ENCODE peak calls at places on chromosomes 5 and 9, in eight cellular contexts. One of them, this sample, is unnamed.

GRCh38 chr5:74367241-74367733 is 273.2 kb downstream of the ENC1 start:
- DNase-seq in HFFc6: no peak
- DNase-seq in endothelial cell of umbilical vein: no peak
- DNase-seq in nephron progenitor cell: no peak
- DNase-seq in mesothelial cell of epicardium: no peak
- DNase-seq in left lung: no peak
- DNase-seq in BJ: no peak
- DNase-seq in left ventricle myocardium inferior: peak; percentile 24
- DNase-seq in this sample: no peak

GRCh38 chr5:138276402-138277054 is 2.1 kb upstream of the GFRA3 start:
- DNase-seq in HFFc6: no peak
- DNase-seq in endothelial cell of umbilical vein: no peak
- DNase-seq in nephron progenitor cell: no peak
- DNase-seq in mesothelial cell of epicardium: no peak
- DNase-seq in left lung: no peak
- DNase-seq in BJ: no peak
- DNase-seq in left ventricle myocardium inferior: no peak
- DNase-seq in this sample: no peak

GRCh38 chr5:103973669-103974068 is 411.1 kb upstream of the NUDT12 start:
- DNase-seq in HFFc6: no peak
- DNase-seq in endothelial cell of umbilical vein: no peak
- DNase-seq in nephron progenitor cell: no peak
- DNase-seq in mesothelial cell of epicardium: no peak
- DNase-seq in left lung: no peak
- DNase-seq in BJ: no peak
- DNase-seq in left ventricle myocardium inferior: no peak
- DNase-seq in this sample: no peak

GRCh38 chr9:127384016-127384730 is 12.8 kb upstream of the SLC2A8 start:
- DNase-seq in HFFc6: no peak
- DNase-seq in endothelial cell of umbilical vein: no peak
- DNase-seq in nephron progenitor cell: no peak
- DNase-seq in mesothelial cell of epicardium: no peak
- DNase-seq in left lung: no peak
- DNase-seq in BJ: no peak
- DNase-seq in left ventricle myocardium inferior: no peak
- DNase-seq in this sample: no peak

GRCh38 chr9:14326264-14326826 is 12.4 kb upstream of the NFIB start:
- DNase-seq in HFFc6: peak; percentile 34
- DNase-seq in endothelial cell of umbilical vein: peak; percentile 52
- DNase-seq in nephron progenitor cell: no peak
- DNase-seq in mesothelial cell of epicardium: no peak
- DNase-seq in left lung: no peak
- DNase-seq in BJ: peak; percentile 7
- DNase-seq in left ventricle myocardium inferior: no peak
- DNase-seq in this sample: no peak

GRCh38 chr5:139745800-139746690 is 49.6 kb upstream of the PSD2 start:
- DNase-seq in HFFc6: peak; percentile 55
- DNase-seq in endothelial cell of umbilical vein: peak; percentile 67
- DNase-seq in nephron progenitor cell: peak; percentile 83
- DNase-seq in mesothelial cell of epicardium: peak; percentile 43
- DNase-seq in left lung: peak; percentile 54
- DNase-seq in BJ: no peak
- DNase-seq in left ventricle myocardium inferior: peak; percentile 56
- DNase-seq in this sample: peak; percentile 78

GRCh38 chr5:93517828-93518227 is 63.2 kb downstream of the NR2F1-AS1 start:
- DNase-seq in HFFc6: no peak
- DNase-seq in endothelial cell of umbilical vein: no peak
- DNase-seq in nephron progenitor cell: no peak
- DNase-seq in mesothelial cell of epicardium: no peak
- DNase-seq in left lung: no peak
- DNase-seq in BJ: no peak
- DNase-seq in left ventricle myocardium inferior: no peak
- DNase-seq in this sample: no peak

GRCh38 chr5:160133071-160133917 is 14.0 kb upstream of the PWWP2A start:
- DNase-seq in HFFc6: no peak
- DNase-seq in endothelial cell of umbilical vein: peak; percentile 9
- DNase-seq in nephron progenitor cell: peak; percentile 34
- DNase-seq in mesothelial cell of epicardium: no peak
- DNase-seq in left lung: peak; percentile 61
- DNase-seq in BJ: no peak
- DNase-seq in left ventricle myocardium inferior: peak; percentile 21
- DNase-seq in this sample: peak; percentile 27

GRCh38 chr9:137272241-137273094 is 5.1 kb upstream of the TOR4A start:
- DNase-seq in HFFc6: no peak
- DNase-seq in endothelial cell of umbilical vein: no peak
- DNase-seq in nephron progenitor cell: no peak
- DNase-seq in mesothelial cell of epicardium: no peak
- DNase-seq in left lung: no peak
- DNase-seq in BJ: no peak
- DNase-seq in left ventricle myocardium inferior: no peak
- DNase-seq in this sample: no peak

GRCh38 chr9:81815781-81816180 is 112.4 kb upstream of the SPATA31D4 start:
- DNase-seq in HFFc6: no peak
- DNase-seq in endothelial cell of umbilical vein: no peak
- DNase-seq in nephron progenitor cell: no peak
- DNase-seq in mesothelial cell of epicardium: no peak
- DNase-seq in left lung: no peak
- DNase-seq in BJ: no peak
- DNase-seq in left ventricle myocardium inferior: no peak
- DNase-seq in this sample: no peak

GRCh38 chr5:72234265-72234700 is 85.8 kb downstream of the MRPS27 start:
- DNase-seq in HFFc6: peak; percentile 47
- DNase-seq in endothelial cell of umbilical vein: peak; percentile 89
- DNase-seq in nephron progenitor cell: no peak
- DNase-seq in mesothelial cell of epicardium: no peak
- DNase-seq in left lung: no peak
- DNase-seq in BJ: no peak
- DNase-seq in left ventricle myocardium inferior: no peak
- DNase-seq in this sample: no peak

GRCh38 chr5:74622944-74623343 is 17.6 kb downstream of the ENC1 start:
- DNase-seq in HFFc6: no peak
- DNase-seq in endothelial cell of umbilical vein: no peak
- DNase-seq in nephron progenitor cell: no peak
- DNase-seq in mesothelial cell of epicardium: no peak
- DNase-seq in left lung: no peak
- DNase-seq in BJ: no peak
- DNase-seq in left ventricle myocardium inferior: no peak
- DNase-seq in this sample: no peak

GRCh38 chr9:754150-754931 is 87.2 kb upstream of the DMRT1 start:
- DNase-seq in HFFc6: no peak
- DNase-seq in endothelial cell of umbilical vein: no peak
- DNase-seq in nephron progenitor cell: no peak
- DNase-seq in mesothelial cell of epicardium: no peak
- DNase-seq in left lung: no peak
- DNase-seq in BJ: no peak
- DNase-seq in left ventricle myocardium inferior: no peak
- DNase-seq in this sample: no peak

GRCh38 chr5:37308796-37309195 is 59.6 kb upstream of the CPLANE1 start:
- DNase-seq in HFFc6: no peak
- DNase-seq in endothelial cell of umbilical vein: no peak
- DNase-seq in nephron progenitor cell: no peak
- DNase-seq in mesothelial cell of epicardium: no peak
- DNase-seq in left lung: no peak
- DNase-seq in BJ: no peak
- DNase-seq in left ventricle myocardium inferior: no peak
- DNase-seq in this sample: no peak

GRCh38 chr5:34842554-34842953 is 3.6 kb downstream of the TTC23L start:
- DNase-seq in HFFc6: no peak
- DNase-seq in endothelial cell of umbilical vein: no peak
- DNase-seq in nephron progenitor cell: no peak
- DNase-seq in mesothelial cell of epicardium: no peak
- DNase-seq in left lung: no peak
- DNase-seq in BJ: no peak
- DNase-seq in left ventricle myocardium inferior: no peak
- DNase-seq in this sample: no peak

GRCh38 chr9:33932078-33932807 is 115.3 kb downstream of the UBE2R2 start:
- DNase-seq in HFFc6: no peak
- DNase-seq in endothelial cell of umbilical vein: no peak
- DNase-seq in nephron progenitor cell: no peak
- DNase-seq in mesothelial cell of epicardium: no peak
- DNase-seq in left lung: no peak
- DNase-seq in BJ: no peak
- DNase-seq in left ventricle myocardium inferior: no peak
- DNase-seq in this sample: no peak

DNA sequence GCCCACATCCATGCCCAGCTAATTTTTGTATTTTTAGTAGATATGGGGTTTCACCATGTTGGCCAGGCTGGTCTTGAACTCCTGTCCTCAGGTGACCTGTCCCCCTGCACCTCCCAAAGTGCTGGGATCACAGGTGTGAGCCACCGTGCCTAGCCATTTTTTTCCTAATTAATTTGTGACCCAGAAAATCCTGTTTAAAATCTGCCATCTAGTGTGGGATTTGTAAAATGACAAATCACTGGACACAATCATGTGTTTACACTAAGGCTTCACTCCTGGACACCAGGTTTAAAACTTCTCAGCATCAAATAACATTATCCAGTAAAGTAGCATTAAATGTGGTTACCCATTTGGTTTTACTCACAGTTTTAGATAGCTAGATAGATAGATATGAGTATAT is 18.6 kb upstream of the KDM4C start:
- DNase-seq in HFFc6: peak; percentile 13
- DNase-seq in endothelial cell of umbilical vein: peak; percentile 28
- DNase-seq in nephron progenitor cell: no peak
- DNase-seq in mesothelial cell of epicardium: no peak
- DNase-seq in left lung: no peak
- DNase-seq in BJ: no peak
- DNase-seq in left ventricle myocardium inferior: no peak
- DNase-seq in this sample: no peak
- TF ChIP-seq CTCF in HFFc6: peak; percentile 73
- TF ChIP-seq CTCF in endothelial cell of umbilical vein: peak; percentile 25
- TF ChIP-seq CTCF in nephron progenitor cell: no peak
- TF ChIP-seq CTCF in mesothelial cell of epicardium: no peak
- TF ChIP-seq CTCF in left lung: no peak
- TF ChIP-seq CTCF in BJ: peak; percentile 34
- TF ChIP-seq CTCF in left ventricle myocardium inferior: peak; percentile 35
- TF ChIP-seq CTCF in this sample: peak; percentile 38

GRCh38 chr9:108419379-108419778 is 436.4 kb downstream of the ACTL7B start:
- DNase-seq in HFFc6: no peak
- DNase-seq in endothelial cell of umbilical vein: no peak
- DNase-seq in nephron progenitor cell: no peak
- DNase-seq in mesothelial cell of epicardium: no peak
- DNase-seq in left lung: no peak
- DNase-seq in BJ: no peak
- DNase-seq in left ventricle myocardium inferior: no peak
- DNase-seq in this sample: no peak

GRCh38 chr9:108411632-108412031 is 444.2 kb downstream of the ACTL7B start:
- DNase-seq in HFFc6: no peak
- DNase-seq in endothelial cell of umbilical vein: no peak
- DNase-seq in nephron progenitor cell: no peak
- DNase-seq in mesothelial cell of epicardium: no peak
- DNase-seq in left lung: no peak
- DNase-seq in BJ: no peak
- DNase-seq in left ventricle myocardium inferior: no peak
- DNase-seq in this sample: no peak

GRCh38 chr9:108412755-108413154 is 443.0 kb downstream of the ACTL7B start:
- DNase-seq in HFFc6: no peak
- DNase-seq in endothelial cell of umbilical vein: no peak
- DNase-seq in nephron progenitor cell: no peak
- DNase-seq in mesothelial cell of epicardium: no peak
- DNase-seq in left lung: no peak
- DNase-seq in BJ: no peak
- DNase-seq in left ventricle myocardium inferior: no peak
- DNase-seq in this sample: no peak

GRCh38 chr9:108417726-108418125 is 438.1 kb downstream of the ACTL7B start:
- DNase-seq in HFFc6: no peak
- DNase-seq in endothelial cell of umbilical vein: no peak
- DNase-seq in nephron progenitor cell: no peak
- DNase-seq in mesothelial cell of epicardium: no peak
- DNase-seq in left lung: no peak
- DNase-seq in BJ: no peak
- DNase-seq in left ventricle myocardium inferior: no peak
- DNase-seq in this sample: no peak

GRCh38 chr9:108416321-108416720 is 439.5 kb downstream of the ACTL7B start:
- DNase-seq in HFFc6: no peak
- DNase-seq in endothelial cell of umbilical vein: no peak
- DNase-seq in nephron progenitor cell: no peak
- DNase-seq in mesothelial cell of epicardium: no peak
- DNase-seq in left lung: no peak
- DNase-seq in BJ: no peak
- DNase-seq in left ventricle myocardium inferior: no peak
- DNase-seq in this sample: no peak
- TF ChIP-seq CTCF in HFFc6: peak; percentile 42
- TF ChIP-seq CTCF in endothelial cell of umbilical vein: no peak
- TF ChIP-seq CTCF in nephron progenitor cell: no peak
- TF ChIP-seq CTCF in mesothelial cell of epicardium: no peak
- TF ChIP-seq CTCF in left lung: no peak
- TF ChIP-seq CTCF in BJ: no peak
- TF ChIP-seq CTCF in left ventricle myocardium inferior: no peak
- TF ChIP-seq CTCF in this sample: no peak

GRCh38 chr5:28896949-28897348 is 1858.6 kb upstream of the CDH9 start:
- DNase-seq in HFFc6: no peak
- DNase-seq in endothelial cell of umbilical vein: no peak
- DNase-seq in nephron progenitor cell: no peak
- DNase-seq in mesothelial cell of epicardium: no peak
- DNase-seq in left lung: no peak
- DNase-seq in BJ: no peak
- DNase-seq in left ventricle myocardium inferior: no peak
- DNase-seq in this sample: no peak
- TF ChIP-seq CTCF in HFFc6: peak; percentile 31
- TF ChIP-seq CTCF in endothelial cell of umbilical vein: no peak
- TF ChIP-seq CTCF in nephron progenitor cell: no peak
- TF ChIP-seq CTCF in mesothelial cell of epicardium: peak; percentile 38
- TF ChIP-seq CTCF in left lung: no peak
- TF ChIP-seq CTCF in BJ: no peak
- TF ChIP-seq CTCF in left ventricle myocardium inferior: no peak
- TF ChIP-seq CTCF in this sample: no peak

GRCh38 chr5:86337667-86338460 is 279.9 kb upstream of the COX7C start:
- DNase-seq in HFFc6: no peak
- DNase-seq in endothelial cell of umbilical vein: no peak
- DNase-seq in nephron progenitor cell: no peak
- DNase-seq in mesothelial cell of epicardium: no peak
- DNase-seq in left lung: no peak
- DNase-seq in BJ: no peak
- DNase-seq in left ventricle myocardium inferior: no peak
- DNase-seq in this sample: no peak
- TF ChIP-seq CTCF in HFFc6: no peak
- TF ChIP-seq CTCF in endothelial cell of umbilical vein: no peak
- TF ChIP-seq CTCF in nephron progenitor cell: no peak
- TF ChIP-seq CTCF in mesothelial cell of epicardium: no peak
- TF ChIP-seq CTCF in left lung: no peak
- TF ChIP-seq CTCF in BJ: no peak
- TF ChIP-seq CTCF in left ventricle myocardium inferior: no peak
- TF ChIP-seq CTCF in this sample: no peak

DNA sequence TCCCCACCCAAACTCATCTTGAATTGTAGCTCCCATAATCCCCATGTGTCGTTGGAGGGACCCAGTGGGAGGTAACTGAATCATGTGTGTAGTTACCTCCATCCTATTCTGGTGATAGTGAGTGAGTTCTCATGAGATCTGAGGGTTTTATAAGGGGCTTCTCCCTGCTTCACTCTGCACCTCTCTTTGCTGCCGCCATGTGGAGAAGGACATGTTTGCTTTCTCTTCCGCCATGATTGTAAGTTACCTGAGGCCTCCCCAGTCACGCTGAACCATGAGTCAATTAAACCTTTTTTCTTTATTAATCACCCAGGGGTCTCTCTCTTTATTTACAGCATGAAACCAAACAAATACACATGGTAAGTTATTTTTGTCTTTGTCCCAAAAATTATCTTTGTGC is 726.1 kb downstream of the CDH18 start:
- DNase-seq in HFFc6: no peak
- DNase-seq in endothelial cell of umbilical vein: no peak
- DNase-seq in nephron progenitor cell: no peak
- DNase-seq in mesothelial cell of epicardium: no peak
- DNase-seq in left lung: no peak
- DNase-seq in BJ: no peak
- DNase-seq in left ventricle myocardium inferior: no peak
- DNase-seq in this sample: no peak
- TF ChIP-seq CTCF in HFFc6: no peak
- TF ChIP-seq CTCF in endothelial cell of umbilical vein: no peak
- TF ChIP-seq CTCF in nephron progenitor cell: no peak
- TF ChIP-seq CTCF in mesothelial cell of epicardium: no peak
- TF ChIP-seq CTCF in left lung: no peak
- TF ChIP-seq CTCF in BJ: no peak
- TF ChIP-seq CTCF in left ventricle myocardium inferior: no peak
- TF ChIP-seq CTCF in this sample: no peak